ENCODE peak calls at places on chromosomes 5 and 9, in eight cellular contexts. One of them, this sample, is unnamed.

GRCh38 chr9:16316911-16317817 is 553.3 kb downstream of the BNC2 start:
- DNase-seq in upper lobe of left lung: no peak
- DNase-seq in endothelial cell of umbilical vein: no peak
- DNase-seq in neural progenitor cell: no peak
- DNase-seq in choroid plexus epithelial cell: no peak
- DNase-seq in kidney epithelial cell: no peak
- DNase-seq in tibial nerve: no peak
- DNase-seq in AG09309: no peak
- DNase-seq in this sample: no peak

GRCh38 chr9:123176230-123176629 is 92.2 kb downstream of the STRBP start:
- DNase-seq in upper lobe of left lung: no peak
- DNase-seq in kidney epithelial cell: no peak
- DNase-seq in neural progenitor cell: no peak
- DNase-seq in endothelial cell of umbilical vein: peak
- DNase-seq in AG09309: peak
- DNase-seq in tibial nerve: no peak
- DNase-seq in choroid plexus epithelial cell: no peak
- DNase-seq in this sample: no peak

GRCh38 chr9:18393340-18394130 is 80.4 kb upstream of the ADAMTSL1 start:
- DNase-seq in kidney epithelial cell: peak
- DNase-seq in choroid plexus epithelial cell: peak
- DNase-seq in AG09309: peak
- DNase-seq in tibial nerve: peak
- DNase-seq in endothelial cell of umbilical vein: peak
- DNase-seq in neural progenitor cell: no peak
- DNase-seq in upper lobe of left lung: no peak
- DNase-seq in this sample: peak

GRCh38 chr5:76180817-76181805 is 97.9 kb downstream of the SV2C start:
- DNase-seq in upper lobe of left lung: peak
- DNase-seq in tibial nerve: no peak
- DNase-seq in choroid plexus epithelial cell: no peak
- DNase-seq in AG09309: no peak
- DNase-seq in kidney epithelial cell: peak
- DNase-seq in endothelial cell of umbilical vein: no peak
- DNase-seq in neural progenitor cell: no peak
- DNase-seq in this sample: no peak

GRCh38 chr9:114525505-114525904 is 20.2 kb upstream of the WHRN start:
- DNase-seq in kidney epithelial cell: no peak
- DNase-seq in neural progenitor cell: no peak
- DNase-seq in upper lobe of left lung: no peak
- DNase-seq in AG09309: peak
- DNase-seq in endothelial cell of umbilical vein: no peak
- DNase-seq in tibial nerve: no peak
- DNase-seq in choroid plexus epithelial cell: peak
- DNase-seq in this sample: peak

GRCh38 chr9:135035781-135036760 is 51.4 kb upstream of the OLFM1 start:
- DNase-seq in endothelial cell of umbilical vein: no peak
- DNase-seq in upper lobe of left lung: peak
- DNase-seq in choroid plexus epithelial cell: no peak
- DNase-seq in tibial nerve: no peak
- DNase-seq in neural progenitor cell: no peak
- DNase-seq in kidney epithelial cell: no peak
- DNase-seq in AG09309: no peak
- DNase-seq in this sample: no peak

GRCh38 chr5:137374110-137374853 is 124.8 kb downstream of the SPOCK1 start:
- DNase-seq in tibial nerve: no peak
- DNase-seq in neural progenitor cell: no peak
- DNase-seq in endothelial cell of umbilical vein: peak
- DNase-seq in upper lobe of left lung: no peak
- DNase-seq in AG09309: no peak
- DNase-seq in kidney epithelial cell: no peak
- DNase-seq in choroid plexus epithelial cell: no peak
- DNase-seq in this sample: peak

GRCh38 chr9:89037325-89037724 is 46.1 kb downstream of the S1PR3 start:
- DNase-seq in endothelial cell of umbilical vein: no peak
- DNase-seq in upper lobe of left lung: no peak
- DNase-seq in tibial nerve: no peak
- DNase-seq in choroid plexus epithelial cell: no peak
- DNase-seq in neural progenitor cell: no peak
- DNase-seq in kidney epithelial cell: no peak
- DNase-seq in AG09309: no peak
- DNase-seq in this sample: no peak

GRCh38 chr9:99778308-99778707 is 43.4 kb upstream of the NR4A3 start:
- DNase-seq in choroid plexus epithelial cell: peak
- DNase-seq in neural progenitor cell: no peak
- DNase-seq in kidney epithelial cell: peak
- DNase-seq in upper lobe of left lung: no peak
- DNase-seq in tibial nerve: no peak
- DNase-seq in AG09309: peak
- DNase-seq in endothelial cell of umbilical vein: peak
- DNase-seq in this sample: peak

GRCh38 chr5:179484761-179485160 is 65.6 kb upstream of the RUFY1 start:
- DNase-seq in endothelial cell of umbilical vein: no peak
- DNase-seq in choroid plexus epithelial cell: no peak
- DNase-seq in neural progenitor cell: no peak
- DNase-seq in AG09309: no peak
- DNase-seq in upper lobe of left lung: no peak
- DNase-seq in tibial nerve: no peak
- DNase-seq in kidney epithelial cell: no peak
- DNase-seq in this sample: no peak

GRCh38 chr5:159650803-159651202 is 265.5 kb upstream of the ADRA1B start:
- DNase-seq in neural progenitor cell: no peak
- DNase-seq in choroid plexus epithelial cell: no peak
- DNase-seq in upper lobe of left lung: no peak
- DNase-seq in kidney epithelial cell: no peak
- DNase-seq in endothelial cell of umbilical vein: no peak
- DNase-seq in tibial nerve: no peak
- DNase-seq in AG09309: no peak
- DNase-seq in this sample: no peak

GRCh38 chr5:39328731-39329130 is 35.6 kb downstream of the C9 start:
- DNase-seq in neural progenitor cell: no peak
- DNase-seq in endothelial cell of umbilical vein: no peak
- DNase-seq in upper lobe of left lung: no peak
- DNase-seq in choroid plexus epithelial cell: no peak
- DNase-seq in tibial nerve: no peak
- DNase-seq in AG09309: no peak
- DNase-seq in kidney epithelial cell: no peak
- DNase-seq in this sample: no peak

GRCh38 chr5:83474170-83474796 is 2.7 kb downstream of the VCAN start:
- DNase-seq in AG09309: peak
- DNase-seq in neural progenitor cell: peak
- DNase-seq in choroid plexus epithelial cell: peak
- DNase-seq in endothelial cell of umbilical vein: no peak
- DNase-seq in upper lobe of left lung: peak
- DNase-seq in kidney epithelial cell: peak
- DNase-seq in tibial nerve: peak
- DNase-seq in this sample: peak

GRCh38 chr9:106869458-106869857 is 6.5 kb downstream of the ZNF462 start:
- DNase-seq in kidney epithelial cell: no peak
- DNase-seq in choroid plexus epithelial cell: peak
- DNase-seq in AG09309: no peak
- DNase-seq in neural progenitor cell: no peak
- DNase-seq in endothelial cell of umbilical vein: peak
- DNase-seq in tibial nerve: no peak
- DNase-seq in upper lobe of left lung: no peak
- DNase-seq in this sample: no peak

GRCh38 chr9:128636024-128636390 is 20.6 kb downstream of the DYNC2I2 start:
- DNase-seq in endothelial cell of umbilical vein: no peak
- DNase-seq in AG09309: no peak
- DNase-seq in upper lobe of left lung: peak
- DNase-seq in tibial nerve: no peak
- DNase-seq in kidney epithelial cell: no peak
- DNase-seq in neural progenitor cell: peak
- DNase-seq in choroid plexus epithelial cell: no peak
- DNase-seq in this sample: no peak

GRCh38 chr5:68258531-68258930 is 43.0 kb downstream of the PIK3R1 start:
- DNase-seq in endothelial cell of umbilical vein: no peak
- DNase-seq in tibial nerve: no peak
- DNase-seq in neural progenitor cell: no peak
- DNase-seq in choroid plexus epithelial cell: no peak
- DNase-seq in AG09309: no peak
- DNase-seq in kidney epithelial cell: no peak
- DNase-seq in upper lobe of left lung: no peak
- DNase-seq in this sample: no peak

GRCh38 chr5:74017786-74018211 is 391.8 kb downstream of the ARHGEF28 start:
- DNase-seq in upper lobe of left lung: no peak
- DNase-seq in AG09309: peak
- DNase-seq in neural progenitor cell: no peak
- DNase-seq in tibial nerve: peak
- DNase-seq in choroid plexus epithelial cell: peak
- DNase-seq in endothelial cell of umbilical vein: no peak
- DNase-seq in kidney epithelial cell: peak
- DNase-seq in this sample: peak

GRCh38 chr5:178222292-178222691 is 10.3 kb downstream of the PHYKPL start:
- DNase-seq in neural progenitor cell: no peak
- DNase-seq in tibial nerve: no peak
- DNase-seq in AG09309: no peak
- DNase-seq in kidney epithelial cell: no peak
- DNase-seq in upper lobe of left lung: no peak
- DNase-seq in endothelial cell of umbilical vein: no peak
- DNase-seq in choroid plexus epithelial cell: no peak
- DNase-seq in this sample: no peak

GRCh38 chr9:129137292-129138143 is 26.3 kb downstream of the PTPA start:
- DNase-seq in AG09309: no peak
- DNase-seq in neural progenitor cell: no peak
- DNase-seq in kidney epithelial cell: no peak
- DNase-seq in upper lobe of left lung: no peak
- DNase-seq in choroid plexus epithelial cell: no peak
- DNase-seq in endothelial cell of umbilical vein: no peak
- DNase-seq in tibial nerve: no peak
- DNase-seq in this sample: no peak

GRCh38 chr5:172678902-172679301 is 37.8 kb downstream of the NEURL1B start:
- DNase-seq in choroid plexus epithelial cell: no peak
- DNase-seq in endothelial cell of umbilical vein: no peak
- DNase-seq in kidney epithelial cell: no peak
- DNase-seq in upper lobe of left lung: peak
- DNase-seq in AG09309: no peak
- DNase-seq in neural progenitor cell: no peak
- DNase-seq in tibial nerve: no peak
- DNase-seq in this sample: no peak

GRCh38 chr5:127959152-127959764 is 124.3 kb upstream of the SLC12A2 start:
- DNase-seq in neural progenitor cell: no peak
- DNase-seq in choroid plexus epithelial cell: peak
- DNase-seq in AG09309: no peak
- DNase-seq in kidney epithelial cell: peak
- DNase-seq in upper lobe of left lung: peak
- DNase-seq in endothelial cell of umbilical vein: peak
- DNase-seq in tibial nerve: peak
- DNase-seq in this sample: peak

GRCh38 chr5:74950836-74951515 is 84.8 kb upstream of the FAM169A start:
- DNase-seq in AG09309: no peak
- DNase-seq in tibial nerve: no peak
- DNase-seq in kidney epithelial cell: no peak
- DNase-seq in choroid plexus epithelial cell: peak
- DNase-seq in upper lobe of left lung: no peak
- DNase-seq in neural progenitor cell: no peak
- DNase-seq in endothelial cell of umbilical vein: no peak
- DNase-seq in this sample: no peak

GRCh38 chr9:76868897-76869296 is 37.0 kb downstream of the PRUNE2 start:
- DNase-seq in neural progenitor cell: peak
- DNase-seq in tibial nerve: no peak
- DNase-seq in upper lobe of left lung: no peak
- DNase-seq in endothelial cell of umbilical vein: no peak
- DNase-seq in AG09309: no peak
- DNase-seq in kidney epithelial cell: no peak
- DNase-seq in choroid plexus epithelial cell: peak
- DNase-seq in this sample: peak

GRCh38 chr9:23677446-23677845 is 148.6 kb downstream of the ELAVL2 start:
- DNase-seq in neural progenitor cell: no peak
- DNase-seq in tibial nerve: no peak
- DNase-seq in kidney epithelial cell: no peak
- DNase-seq in choroid plexus epithelial cell: no peak
- DNase-seq in endothelial cell of umbilical vein: no peak
- DNase-seq in upper lobe of left lung: no peak
- DNase-seq in AG09309: no peak
- DNase-seq in this sample: no peak
- TF ChIP-seq CTCF in neural progenitor cell: no peak
- TF ChIP-seq CTCF in tibial nerve: no peak
- TF ChIP-seq CTCF in kidney epithelial cell: no peak
- TF ChIP-seq CTCF in choroid plexus epithelial cell: no peak
- TF ChIP-seq CTCF in endothelial cell of umbilical vein: no peak
- TF ChIP-seq CTCF in upper lobe of left lung: no peak
- TF ChIP-seq CTCF in AG09309: no peak
- TF ChIP-seq CTCF in this sample: no peak

GRCh38 chr9:34577635-34578240 is 11.8 kb downstream of the CNTFR start:
- DNase-seq in choroid plexus epithelial cell: no peak
- DNase-seq in AG09309: no peak
- DNase-seq in upper lobe of left lung: no peak
- DNase-seq in tibial nerve: no peak
- DNase-seq in endothelial cell of umbilical vein: no peak
- DNase-seq in neural progenitor cell: peak
- DNase-seq in kidney epithelial cell: no peak
- DNase-seq in this sample: no peak
- H3K4me3 ChIP-seq in choroid plexus epithelial cell: no peak
- H3K4me3 ChIP-seq in AG09309: no peak
- H3K4me3 ChIP-seq in upper lobe of left lung: peak
- H3K4me3 ChIP-seq in tibial nerve: peak
- H3K4me3 ChIP-seq in endothelial cell of umbilical vein: no peak
- H3K4me3 ChIP-seq in neural progenitor cell: peak
- H3K4me3 ChIP-seq in kidney epithelial cell: no peak
- H3K4me3 ChIP-seq in this sample: no peak

GRCh38 chr5:150119421-150120061 is 33.2 kb upstream of the CSF1R start:
- DNase-seq in neural progenitor cell: no peak
- DNase-seq in endothelial cell of umbilical vein: no peak
- DNase-seq in tibial nerve: no peak
- DNase-seq in choroid plexus epithelial cell: peak
- DNase-seq in kidney epithelial cell: no peak
- DNase-seq in AG09309: no peak
- DNase-seq in upper lobe of left lung: peak
- DNase-seq in this sample: no peak
- TF ChIP-seq CTCF in neural progenitor cell: no peak
- TF ChIP-seq CTCF in endothelial cell of umbilical vein: no peak
- TF ChIP-seq CTCF in tibial nerve: no peak
- TF ChIP-seq CTCF in choroid plexus epithelial cell: no peak
- TF ChIP-seq CTCF in kidney epithelial cell: no peak
- TF ChIP-seq CTCF in AG09309: peak
- TF ChIP-seq CTCF in upper lobe of left lung: no peak
- TF ChIP-seq CTCF in this sample: no peak

GRCh38 chr5:142947427-142947709 is 177.2 kb downstream of the ARHGAP26 start:
- DNase-seq in AG09309: no peak
- DNase-seq in neural progenitor cell: no peak
- DNase-seq in tibial nerve: no peak
- DNase-seq in endothelial cell of umbilical vein: no peak
- DNase-seq in kidney epithelial cell: no peak
- DNase-seq in upper lobe of left lung: no peak
- DNase-seq in choroid plexus epithelial cell: no peak
- DNase-seq in this sample: no peak

GRCh38 chr5:142946547-142947426 is 176.6 kb downstream of the ARHGAP26 start:
- DNase-seq in endothelial cell of umbilical vein: no peak
- DNase-seq in upper lobe of left lung: no peak
- DNase-seq in kidney epithelial cell: no peak
- DNase-seq in choroid plexus epithelial cell: no peak
- DNase-seq in tibial nerve: no peak
- DNase-seq in AG09309: no peak
- DNase-seq in neural progenitor cell: no peak
- DNase-seq in this sample: no peak

GRCh38 chr5:142945845-142946244 is 175.7 kb downstream of the ARHGAP26 start:
- DNase-seq in kidney epithelial cell: no peak
- DNase-seq in choroid plexus epithelial cell: no peak
- DNase-seq in AG09309: no peak
- DNase-seq in neural progenitor cell: no peak
- DNase-seq in tibial nerve: no peak
- DNase-seq in endothelial cell of umbilical vein: no peak
- DNase-seq in upper lobe of left lung: no peak
- DNase-seq in this sample: no peak

GRCh38 chr5:142944140-142944539 is 174.0 kb downstream of the ARHGAP26 start:
- DNase-seq in neural progenitor cell: no peak
- DNase-seq in kidney epithelial cell: no peak
- DNase-seq in AG09309: no peak
- DNase-seq in endothelial cell of umbilical vein: no peak
- DNase-seq in upper lobe of left lung: no peak
- DNase-seq in tibial nerve: no peak
- DNase-seq in choroid plexus epithelial cell: no peak
- DNase-seq in this sample: no peak

GRCh38 chr5:142945321-142945720 is 175.1 kb downstream of the ARHGAP26 start:
- DNase-seq in neural progenitor cell: no peak
- DNase-seq in kidney epithelial cell: no peak
- DNase-seq in tibial nerve: no peak
- DNase-seq in upper lobe of left lung: no peak
- DNase-seq in choroid plexus epithelial cell: no peak
- DNase-seq in AG09309: no peak
- DNase-seq in endothelial cell of umbilical vein: no peak
- DNase-seq in this sample: no peak
- H3K4me3 ChIP-seq in neural progenitor cell: no peak
- H3K4me3 ChIP-seq in kidney epithelial cell: no peak
- H3K4me3 ChIP-seq in tibial nerve: no peak
- H3K4me3 ChIP-seq in upper lobe of left lung: no peak
- H3K4me3 ChIP-seq in choroid plexus epithelial cell: no peak
- H3K4me3 ChIP-seq in AG09309: no peak
- H3K4me3 ChIP-seq in endothelial cell of umbilical vein: no peak
- H3K4me3 ChIP-seq in this sample: no peak

This sample was measured in retinal pigment epithelial cell.